ENCODE peak calls at places on chromosomes 13 and 19, in eight cellular contexts. H is GM12878, X is HCT116, V is SK-N-SH, N is K562, P is H1, Z is endothelial cell of umbilical vein, L is HepG2. E is an unnamed sample.

GRCh38 chr19:42024622-42025111 is 30.6 kb upstream of the ATP1A3 start:
- DNase-seq in H (no peak), X (no peak), N (no peak), Z (no peak), P (no peak), V (no peak), L (no peak), E (no peak)

GRCh38 chr13:34155931-34156607 is 338.1 kb downstream of the RFC3 start:
- DNase-seq in V (no peak), N (no peak), X (peak), H (no peak), L (no peak), Z (peak), P (no peak), E (no peak)

GRCh38 chr13:55483626-55484158 is 1657.0 kb upstream of the PRR20A start:
- DNase-seq in Z (no peak), P (no peak), L (no peak), N (no peak), H (no peak), X (no peak), V (no peak), E (no peak)

GRCh38 chr13:103354189-103354588 is 288.0 kb upstream of the SLC10A2 start:
- DNase-seq in L (no peak), Z (no peak), P (no peak), H (no peak), N (no peak), X (no peak), V (peak), E (no peak)

GRCh38 chr13:33230178-33230881 is 55.2 kb downstream of the STARD13 start:
- DNase-seq in N (no peak), H (no peak), L (no peak), Z (peak), P (no peak), V (no peak), X (no peak), E (no peak)

GRCh38 chr13:95714142-95714832 is 37.3 kb downstream of the DNAJC3 start:
- DNase-seq in L (no peak), P (no peak), N (no peak), Z (no peak), X (no peak), H (no peak), V (no peak), E (no peak)

GRCh38 chr19:805161-805561 is 7.9 kb downstream of the PTBP1 start:
- DNase-seq in X (no peak), P (no peak), N (no peak), H (no peak), L (no peak), Z (no peak), V (peak), E (no peak)

GRCh38 chr13:99389520-99390304 is 82.5 kb upstream of the GPR183 start:
- DNase-seq in L (no peak), Z (no peak), X (no peak), P (no peak), V (no peak), H (no peak), N (no peak), E (no peak)

GRCh38 chr13:104114111-104114510 is 1047.9 kb upstream of the SLC10A2 start:
- DNase-seq in V (no peak), L (no peak), P (no peak), Z (peak), N (no peak), H (no peak), X (no peak), E (no peak)

DNA sequence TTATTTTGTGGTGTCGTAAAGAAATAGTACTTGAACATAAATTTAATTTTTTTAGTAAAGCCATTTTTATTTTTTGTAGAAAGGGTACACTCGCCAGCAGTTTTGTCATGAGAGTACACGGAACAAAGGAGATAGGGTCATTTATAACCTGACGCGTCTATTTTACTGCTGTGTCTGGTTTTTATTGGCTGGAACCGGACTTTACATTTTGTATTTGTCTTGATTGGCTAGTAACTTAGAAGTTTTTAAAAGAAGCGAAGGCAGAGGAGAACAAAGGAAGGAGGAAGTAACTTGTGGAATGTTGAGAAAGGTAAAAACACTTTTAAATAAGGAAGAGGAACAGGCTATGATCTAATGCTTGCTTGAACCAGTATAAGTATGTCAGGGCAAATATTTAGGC is 43.5 kb downstream of the TRPM4 start:
- DNase-seq in V (no peak), N (no peak), X (no peak), L (no peak), P (no peak), Z (no peak), H (no peak), E (no peak)
- H3K9ac ChIP-seq in V (no peak), N (no peak), X (no peak), L (no peak), P (no peak), Z (no peak), H (no peak), E (no peak)

GRCh38 chr19:55090564-55090963 is 14.9 kb downstream of the EPS8L1 start:
- DNase-seq in H (no peak), L (no peak), X (no peak), Z (no peak), P (no peak), V (no peak), N (no peak), E (no peak)

GRCh38 chr19:55088021-55088451 is 12.4 kb downstream of the EPS8L1 start:
- DNase-seq in L (no peak), P (no peak), N (no peak), Z (no peak), H (no peak), V (no peak), X (no peak), E (no peak)

GRCh38 chr19:55088543-55089265 is 13.0 kb downstream of the EPS8L1 start:
- DNase-seq in L (peak), N (peak), P (no peak), H (no peak), V (peak), Z (peak), X (no peak), E (no peak)

GRCh38 chr19:55087542-55087935 is 11.9 kb downstream of the EPS8L1 start:
- DNase-seq in H (no peak), V (no peak), X (no peak), Z (no peak), N (no peak), P (no peak), L (no peak), E (no peak)

DNA sequence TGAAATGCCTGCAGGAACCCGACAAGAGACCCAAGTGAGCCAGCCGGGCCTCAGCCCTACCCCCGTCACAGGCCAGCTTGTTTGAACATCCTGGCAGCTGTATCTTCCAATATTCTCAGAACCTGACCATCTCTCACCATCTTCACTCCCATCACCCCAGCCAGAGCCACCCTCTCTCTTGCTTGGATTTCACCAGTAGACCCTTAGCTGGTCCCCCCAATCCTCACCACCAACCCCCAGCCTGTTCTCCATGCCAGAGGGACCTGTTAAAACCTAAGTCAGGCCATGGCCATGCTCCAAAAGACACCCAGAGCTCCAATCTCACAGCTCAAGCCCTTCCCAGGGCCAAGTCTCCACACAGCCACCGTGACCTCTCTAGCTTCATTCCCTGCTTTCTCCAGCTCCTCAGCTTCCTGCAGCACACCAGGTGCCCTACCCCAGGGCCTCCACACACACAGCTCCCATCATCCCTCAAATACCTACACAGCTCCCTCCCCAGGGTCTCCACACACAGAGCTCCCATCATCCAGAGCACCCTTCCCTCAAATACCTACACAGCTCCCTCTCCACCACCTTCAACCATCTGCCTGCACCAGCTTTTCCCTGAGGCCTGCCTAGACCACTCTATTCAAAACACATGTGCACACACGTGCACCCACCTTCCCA is 13.7 kb downstream of the EPS8L1 start:
- DNase-seq in X (no peak), N (no peak), V (no peak), H (no peak), P (no peak), L (no peak), Z (no peak), E (no peak)
- TF ChIP-seq POLR2AphosphoS5 in X (no peak), N (no peak), V (no peak), H (no peak), P (no peak), L (no peak), Z (no peak), E (no peak)

GRCh38 chr13:46119883-46120614 is 15.2 kb upstream of the CPB2 start:
- DNase-seq in V (no peak), L (no peak), N (peak), X (peak), P (no peak), H (no peak), Z (peak), E (peak)

GRCh38 chr13:46121033-46121432 is 16.2 kb upstream of the CPB2 start:
- DNase-seq in Z (no peak), N (no peak), V (no peak), H (no peak), X (no peak), P (no peak), L (no peak), E (no peak)

GRCh38 chr13:46124531-46124966 is 19.7 kb upstream of the CPB2 start:
- DNase-seq in L (no peak), X (no peak), V (no peak), P (no peak), N (no peak), H (no peak), Z (no peak), E (no peak)

GRCh38 chr13:46121597-46122163 is 16.8 kb upstream of the CPB2 start:
- DNase-seq in V (no peak), Z (no peak), L (peak), P (no peak), N (no peak), H (no peak), X (no peak), E (no peak)

DNA sequence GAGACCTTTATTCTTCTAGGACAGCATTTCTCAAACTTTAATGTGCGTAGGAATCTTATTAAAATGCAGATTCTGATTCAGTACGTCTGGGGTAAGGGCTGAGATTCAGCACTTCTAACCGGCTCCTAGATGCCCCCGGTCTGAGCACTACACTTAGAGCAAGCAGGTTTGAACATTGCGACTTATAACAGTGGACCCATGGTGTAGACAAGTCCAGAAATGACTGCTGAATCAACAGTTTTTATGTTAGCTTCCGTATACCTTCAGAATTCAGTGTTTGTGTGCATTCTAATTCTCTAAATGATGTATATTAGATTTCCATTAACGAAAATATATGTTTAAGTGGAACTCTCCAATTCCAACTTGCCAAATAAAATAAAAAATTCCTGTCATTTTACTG is 17.5 kb upstream of the CPB2 start:
- DNase-seq in H (no peak), N (no peak), X (no peak), L (no peak), Z (no peak), P (no peak), V (no peak), E (no peak)
- H3K27ac ChIP-seq in H (no peak), N (no peak), X (no peak), L (no peak), Z (no peak), P (no peak), V (no peak), E (peak)

GRCh38 chr19:32350492-32350891 is 5.1 kb downstream of the ZNF507 start:
- DNase-seq in N (no peak), H (no peak), P (no peak), V (no peak), X (no peak), Z (no peak), L (peak), E (no peak)

GRCh38 chr19:32354345-32354744 is 8.9 kb downstream of the ZNF507 start:
- DNase-seq in P (no peak), V (no peak), N (no peak), L (no peak), H (no peak), Z (no peak), X (no peak), E (no peak)

GRCh38 chr19:32355309-32355708 is 9.9 kb downstream of the ZNF507 start:
- DNase-seq in P (no peak), H (no peak), Z (no peak), V (no peak), X (no peak), L (no peak), N (no peak), E (no peak)

GRCh38 chr19:32349724-32350475 is 4.5 kb downstream of the ZNF507 start:
- DNase-seq in L (no peak), P (no peak), H (no peak), V (no peak), Z (no peak), N (no peak), X (no peak), E (no peak)

DNA sequence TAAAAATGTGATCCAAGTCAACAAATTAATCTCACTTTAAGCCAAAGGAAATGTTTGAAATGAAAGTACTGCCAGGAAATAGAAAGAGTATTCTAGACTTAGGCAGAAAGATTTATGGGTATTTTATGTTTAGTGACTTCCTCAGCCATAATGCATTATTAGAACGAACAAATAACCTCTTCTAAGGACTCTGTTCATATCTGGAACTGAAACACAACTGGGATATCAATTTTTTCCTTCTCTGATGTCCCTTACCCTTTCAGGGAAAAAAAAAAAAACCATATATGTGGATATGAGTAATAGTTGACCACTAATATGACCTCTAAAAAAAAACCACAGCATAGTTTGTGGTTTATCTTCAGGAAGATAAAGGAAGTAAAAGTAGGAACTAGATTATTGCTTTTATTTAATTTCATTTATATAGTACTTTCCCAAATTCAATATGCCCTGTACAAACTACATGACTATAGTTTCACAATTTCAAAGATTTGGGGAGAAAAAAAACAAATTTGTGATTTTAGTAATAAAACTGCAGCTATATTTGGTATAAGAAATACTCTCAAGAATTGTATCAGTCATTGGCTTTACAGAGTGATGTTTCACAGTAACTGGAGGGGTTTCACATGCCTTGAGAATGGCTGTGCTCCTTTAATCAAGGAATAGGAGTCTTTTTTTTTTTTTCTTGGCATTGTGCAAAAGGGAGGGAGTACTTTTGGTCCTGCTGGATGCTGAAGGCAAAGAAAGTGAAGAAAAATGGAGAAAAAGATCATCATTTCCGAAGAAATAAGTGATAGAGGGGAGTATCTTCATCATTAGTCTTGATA is 6.6 kb downstream of the ZNF507 start:
- DNase-seq in Z (peak), H (no peak), V (no peak), X (no peak), P (no peak), N (no peak), L (no peak), E (no peak)
- H3K9ac ChIP-seq in Z (no peak), H (no peak), V (no peak), X (no peak), P (no peak), N (no peak), L (no peak), E (no peak)

DNA sequence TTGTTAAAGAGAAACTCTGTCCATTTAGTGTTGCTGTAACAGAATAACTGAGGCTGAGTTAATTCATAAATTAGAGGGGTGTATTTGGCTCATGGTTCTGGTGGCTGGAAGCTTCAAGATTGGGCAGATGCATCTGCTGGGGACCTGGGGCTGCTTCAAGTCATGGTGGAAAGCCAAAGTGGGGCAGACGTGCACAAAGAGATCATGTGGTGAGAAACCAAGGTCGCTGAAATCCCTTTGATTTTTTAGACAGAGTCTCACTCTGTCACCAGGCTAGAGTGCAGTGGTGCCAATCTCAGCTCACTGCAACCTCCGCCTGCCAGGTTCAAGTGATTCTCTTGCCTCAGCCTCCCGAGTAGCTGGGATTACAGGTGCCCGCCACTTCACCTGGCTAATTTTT is 46.0 kb downstream of the RCBTB2 start:
- DNase-seq in L (no peak), H (no peak), V (no peak), P (no peak), Z (no peak), X (no peak), N (no peak), E (no peak)
- TF ChIP-seq POLR2AphosphoS5 in L (no peak), H (no peak), V (no peak), P (no peak), Z (no peak), X (no peak), N (no peak), E (no peak)

DNA sequence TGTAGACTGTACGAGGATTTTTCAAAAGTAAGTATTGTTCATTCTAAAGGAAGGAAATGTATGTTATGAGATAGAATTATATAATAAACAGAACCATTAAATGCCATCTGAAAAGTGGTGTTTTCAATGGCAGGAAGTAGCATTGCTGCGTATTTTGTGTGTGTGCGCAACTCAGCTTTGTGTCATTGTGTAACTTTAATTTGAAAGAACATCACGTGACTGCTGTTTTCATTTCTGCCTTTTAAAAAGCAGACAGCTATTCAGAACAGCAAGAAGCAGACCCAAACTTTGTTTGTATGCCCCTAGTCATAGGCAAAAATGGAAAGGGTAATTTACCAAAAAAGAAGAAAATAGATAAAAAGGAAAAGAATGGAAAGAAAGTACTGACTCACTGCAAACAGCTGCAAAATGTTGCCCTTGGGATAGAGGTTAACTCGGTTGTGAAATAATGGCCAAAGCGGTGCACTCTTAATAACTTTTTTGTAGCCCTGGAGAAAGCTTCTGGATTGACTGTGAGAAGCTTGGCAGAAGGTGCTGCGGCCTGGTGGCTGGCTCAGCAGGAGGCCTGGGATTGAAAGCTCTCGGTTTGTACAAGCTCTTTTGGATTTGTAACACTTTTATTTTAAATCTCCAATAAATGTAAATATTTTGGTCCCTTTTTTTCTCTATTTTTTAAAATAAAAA is 97.3 kb downstream of the GGACT start:
- DNase-seq in N (no peak), V (no peak), H (no peak), Z (peak), P (no peak), X (no peak), L (no peak), E (no peak)
- H3K27ac ChIP-seq in N (no peak), V (no peak), H (no peak), Z (peak), P (no peak), X (no peak), L (no peak), E (peak)

DNA sequence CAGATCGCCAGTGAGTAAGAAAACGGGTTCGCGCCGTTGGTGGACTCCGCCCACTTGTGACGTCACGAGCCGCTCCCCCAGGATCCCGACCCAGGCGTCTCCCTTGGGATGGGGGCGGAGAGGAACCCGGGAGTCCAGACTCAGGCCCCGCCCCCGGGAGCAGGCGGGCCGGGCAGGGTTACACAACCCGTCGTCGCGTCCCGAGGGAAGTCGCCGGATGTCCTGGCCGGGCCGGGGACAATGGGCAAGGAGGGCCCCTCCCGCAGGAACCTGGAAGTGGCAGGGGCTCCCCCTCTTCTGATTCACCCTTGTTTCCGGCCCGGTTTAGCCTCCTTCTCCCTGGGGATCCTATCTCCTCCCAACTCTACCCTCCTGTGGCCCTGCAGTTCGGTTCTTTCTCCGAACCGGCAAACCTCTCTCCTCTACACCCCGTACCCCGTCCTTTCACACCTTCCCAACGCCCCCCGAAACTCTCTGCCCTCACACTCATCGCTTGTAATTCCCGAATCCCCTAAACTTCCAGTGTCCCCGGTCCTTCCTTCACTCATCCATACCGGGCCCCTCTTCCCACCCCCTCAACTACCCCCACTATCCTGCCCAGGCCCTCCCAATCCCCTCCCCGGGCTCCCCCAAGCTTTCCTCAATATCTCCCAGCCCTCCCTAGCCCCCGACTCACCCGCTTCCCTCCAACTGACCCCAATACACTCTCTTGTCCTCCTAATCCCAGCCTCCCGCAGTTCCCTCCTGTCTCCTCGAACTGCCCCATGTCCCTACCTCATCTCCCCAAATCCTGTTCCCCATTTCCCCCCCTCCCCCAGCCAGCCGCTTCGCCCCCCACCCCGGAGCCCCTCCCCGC is 20.0 kb upstream of the ERCC1 start:
- DNase-seq in V (peak), Z (peak), P (peak), N (peak), L (peak), X (peak), H (no peak), E (no peak)
- H3K9ac ChIP-seq in V (peak), Z (peak), P (no peak), N (peak), L (peak), X (peak), H (peak), E (no peak)